ENCODE peak calls at places on chromosomes 4 and X, in nine cellular contexts. M is stimulated activated CD4-positive, alpha-beta T cell treated with anti-CD3 and anti-CD28 coated beads, Interleukin-4, amount 100 ng/mL, for 48 hours; A is ELF-1; G is left lung; X is OCI-LY7; C is activated CD4-positive, alpha-beta T cell treated with anti-CD3 and anti-CD28 coated beads, Interleukin-2, amount 10 ng/mL, durations not matched to agents 7 days and 5 days; U is activated B cell treated with CpG ODN at 0.5 μM for 24 hours; S is AG08396; Y is heart left ventricle. Z is an unnamed sample.

GRCh38 chrX:80285131-80285773 is 135.0 kb upstream of the TENT5D start:
- DNase-seq in Y (no peak), A (peak), G (no peak), M (no peak), C (no peak), S (peak), X (peak), U (no peak), Z (peak)

GRCh38 chr4:632926-633325 is 7.6 kb downstream of the PDE6B start:
- DNase-seq in U (no peak), A (no peak), X (peak), G (peak), C (no peak), Y (no peak), M (no peak), S (no peak), Z (peak)

GRCh38 chr4:141099326-141099725 is 33.9 kb downstream of the RNF150 start:
- DNase-seq in A (no peak), G (no peak), S (peak), C (no peak), U (no peak), M (no peak), X (no peak), Y (no peak), Z (no peak)

GRCh38 chr4:54902261-54902660 is 223.1 kb downstream of the KDR start:
- DNase-seq in S (peak), U (no peak), Y (no peak), G (no peak), M (no peak), A (no peak), C (no peak), X (no peak), Z (no peak)

GRCh38 chr4:177511611-177512010 is 69.4 kb upstream of the AGA start:
- DNase-seq in Y (no peak), X (no peak), G (no peak), A (peak), C (no peak), S (no peak), U (no peak), M (no peak), Z (no peak)

GRCh38 chrX:13898084-13898483 is 81.2 kb upstream of the GPM6B start:
- DNase-seq in Y (no peak), X (peak), A (peak), S (no peak), M (no peak), C (peak), G (no peak), U (no peak), Z (no peak)

GRCh38 chr4:34633216-34633615 is 1611.1 kb downstream of the ARAP2 start:
- DNase-seq in S (no peak), A (no peak), X (no peak), C (no peak), G (no peak), U (no peak), M (no peak), Y (no peak), Z (no peak)

GRCh38 chrX:19673334-19674040 is 158.2 kb upstream of the MAP3K15 start:
- DNase-seq in U (no peak), X (no peak), G (peak), M (no peak), A (peak), S (peak), C (no peak), Y (peak), Z (peak)

GRCh38 chrX:65726708-65727107 is 59.3 kb downstream of the MSN start:
- DNase-seq in M (no peak), C (no peak), G (no peak), Y (no peak), A (peak), S (no peak), X (no peak), U (no peak), Z (no peak)

GRCh38 chr4:78057135-78057599 is at the start of gene FRAS1:
- DNase-seq in Y (no peak), U (peak), A (peak), G (peak), X (peak), C (peak), S (peak), M (no peak), Z (peak)

GRCh38 chrX:53713987-53714579 is 27.6 kb upstream of the HUWE1 start:
- DNase-seq in M (no peak), C (peak), S (no peak), G (no peak), A (no peak), U (no peak), Y (no peak), X (peak), Z (no peak)

GRCh38 chr4:173188648-173189047 is 20.0 kb downstream of the GALNT7 start:
- DNase-seq in U (no peak), X (no peak), S (no peak), A (no peak), M (no peak), C (no peak), G (no peak), Y (no peak), Z (no peak)

GRCh38 chrX:101040197-101040596 is 11.7 kb downstream of the TRMT2B start:
- DNase-seq in U (no peak), M (no peak), Y (no peak), G (no peak), C (no peak), S (no peak), A (no peak), X (no peak), Z (no peak)

GRCh38 chr4:105074097-105074496 is 72.6 kb upstream of the TET2 start:
- DNase-seq in G (no peak), X (no peak), M (no peak), Y (no peak), S (no peak), A (no peak), C (no peak), U (no peak), Z (no peak)